ENCODE peak calls at places on chromosomes 13 and 19, in eight cellular contexts. B is endothelial cell; L is GM23338; J is mucosa of gallbladder; E is heart left ventricle; U is activated naive CD4-positive, alpha-beta T cell; N is esophagus squamous epithelium; S is activated T-cell treated with anti-CD3 and anti-CD28 coated beads for 4 hours. P is an unnamed sample.

GRCh38 chr13:76009491-76009890 is 373.4 kb downstream of the LMO7 start:
- DNase-seq in U (no peak), E (no peak), B (no peak), J (no peak), L (no peak), S (no peak), N (no peak), P (no peak)

GRCh38 chr13:42266464-42266863 is 5.5 kb upstream of the AKAP11 start:
- DNase-seq in N (no peak), S (no peak), J (no peak), B (no peak), E (no peak), L (peak; percentile 12), U (no peak), P (no peak)

GRCh38 chr19:14248578-14249011 is 42.6 kb upstream of the ADGRL1 start:
- DNase-seq in L (peak; percentile 95), S (peak; percentile 41), B (peak; percentile 58), J (no peak), U (peak; percentile 40), N (no peak), E (peak; percentile 32), P (no peak)

GRCh38 chr13:112685856-112686255 is 4.0 kb upstream of the ATP11A start:
- DNase-seq in L (no peak), S (no peak), U (no peak), N (no peak), J (peak; percentile 70), B (no peak), E (no peak), P (no peak)

GRCh38 chr13:84431646-84432045 is 549.4 kb upstream of the SLITRK1 start:
- DNase-seq in B (no peak), E (no peak), N (no peak), L (no peak), U (no peak), S (no peak), J (no peak), P (no peak)

GRCh38 chr19:4089400-4089908 is 22.8 kb upstream of the ZBTB7A start:
- DNase-seq in U (peak; percentile 18), S (no peak), E (peak; percentile 64), J (no peak), B (no peak), N (no peak), L (peak; percentile 36), P (peak; percentile 83)

GRCh38 chr19:28039677-28040381 is 1173.1 kb downstream of the UQCRFS1 start:
- DNase-seq in S (no peak), L (no peak), J (peak; percentile 17), B (no peak), U (no peak), E (no peak), N (no peak), P (no peak)

GRCh38 chr13:91930687-91931086 is 532.3 kb downstream of the GPC5 start:
- DNase-seq in S (no peak), L (no peak), N (no peak), J (no peak), B (no peak), E (no peak), U (no peak), P (no peak)

GRCh38 chr13:41694902-41695301 is 237.6 kb downstream of the RGCC start:
- DNase-seq in E (peak; percentile 70), N (no peak), J (peak; percentile 23), B (no peak), L (no peak), S (no peak), U (no peak), P (peak; percentile 62)

GRCh38 chr19:56071151-56071550 is 49.9 kb downstream of the ZNF787 start:
- DNase-seq in L (peak; percentile 63), B (peak; percentile 31), S (no peak), J (no peak), N (no peak), E (no peak), U (no peak), P (no peak)

GRCh38 chr13:109784590-109785140 is 1.7 kb downstream of the IRS2 start:
- DNase-seq in E (peak; percentile 87), J (peak; percentile 81), S (peak; percentile 53), B (peak; percentile 92), L (peak; percentile 79), U (peak; percentile 64), N (no peak), P (peak; percentile 91)

GRCh38 chr19:29591670-29592069 is 14.4 kb upstream of the POP4 start:
- DNase-seq in E (no peak), N (no peak), J (no peak), B (no peak), L (no peak), S (no peak), U (no peak), P (no peak)

GRCh38 chr19:49497790-49498106 is 1.5 kb downstream of the RPS11 start:
- DNase-seq in J (no peak), E (no peak), B (no peak), U (no peak), S (no peak), N (no peak), L (no peak), P (peak; percentile 46)

GRCh38 chr13:50226515-50227147 is 211.4 kb downstream of the KCNRG start:
- DNase-seq in B (no peak), L (no peak), U (no peak), J (no peak), S (no peak), N (no peak), E (no peak), P (no peak)

GRCh38 chr19:47633516-47633915 is 24.6 kb downstream of the BICRA start:
- DNase-seq in N (no peak), B (no peak), U (no peak), J (peak; percentile 75), E (no peak), L (no peak), S (no peak), P (no peak)

GRCh38 chr19:18939922-18940775 is 868 bp downstream of the HOMER3 start:
- DNase-seq in U (no peak), L (peak; percentile 87), S (no peak), B (peak; percentile 41), E (peak; percentile 56), N (no peak), J (peak; percentile 38), P (no peak)

GRCh38 chr13:109287553-109287952 is 498.8 kb downstream of the IRS2 start:
- DNase-seq in U (no peak), N (no peak), E (no peak), J (no peak), S (no peak), L (no peak), B (no peak), P (no peak)

GRCh38 chr13:22915442-22916082 is 265.2 kb upstream of the SGCG start:
- DNase-seq in N (no peak), B (peak; percentile 74), L (peak; percentile 84), U (no peak), E (peak; percentile 43), S (no peak), J (peak; percentile 45), P (no peak)

GRCh38 chr13:29847501-29847983 is 2.9 kb downstream of the UBL3 start:
- DNase-seq in S (no peak), L (no peak), N (no peak), B (no peak), J (no peak), U (no peak), E (no peak), P (no peak)

GRCh38 chr19:10074153-10074552 is 12.0 kb upstream of the SHFL start:
- DNase-seq in L (peak; percentile 68), E (no peak), U (no peak), N (no peak), S (peak; percentile 40), B (no peak), J (no peak), P (no peak)

GRCh38 chr13:23574421-23574820 is 4.2 kb downstream of the TNFRSF19 start:
- DNase-seq in E (no peak), L (no peak), B (no peak), J (no peak), U (no peak), N (no peak), S (no peak), P (no peak)

GRCh38 chr13:43905435-43906031 is 25.8 kb downstream of the LACC1 start:
- DNase-seq in B (peak; percentile 45), U (no peak), J (peak; percentile 54), S (peak; percentile 25), N (no peak), L (peak; percentile 82), E (no peak), P (no peak)

GRCh38 chr13:49443327-49443688 is 556 bp downstream of the CAB39L start:
- DNase-seq in B (no peak), N (no peak), S (no peak), L (no peak), E (no peak), J (no peak), U (no peak), P (no peak)

GRCh38 chr19:38684078-38684861 is 36.8 kb downstream of the ACTN4 start:
- DNase-seq in E (no peak), B (no peak), J (peak; percentile 55), U (no peak), N (no peak), L (no peak), S (no peak), P (peak; percentile 63)